ENCODE peak calls at places on chromosome 15, in nine cellular contexts. H, I, E, S, D, Y, Z, W and L are unnamed samples.

GRCh38 chr15:67101981-67102929 is 36.9 kb downstream of the SMAD3 start:
- DNase-seq in I (no peak), E (no peak), H (no peak), Z (no peak), S (no peak), W (no peak), Y (peak), D (no peak), L (no peak)

GRCh38 chr15:75760689-75761435 is 48.2 kb upstream of the CSPG4 start:
- DNase-seq in Y (no peak), H (no peak), D (no peak), W (no peak), I (no peak), E (no peak), Z (no peak), S (no peak), L (no peak)

GRCh38 chr15:95132774-95133173 is 901.4 kb downstream of the MCTP2 start:
- DNase-seq in E (no peak), D (peak), I (no peak), Z (no peak), H (no peak), S (no peak), W (no peak), Y (peak), L (no peak)

GRCh38 chr15:40439461-40440299 is 1.1 kb upstream of the BAHD1 start:
- DNase-seq in Z (no peak), I (no peak), S (peak), D (peak), W (peak), Y (peak), H (no peak), E (no peak), L (no peak)

GRCh38 chr15:100533934-100534333 is 5.2 kb upstream of the CERS3 start:
- DNase-seq in D (no peak), Y (no peak), I (no peak), H (no peak), Z (no peak), S (no peak), W (no peak), E (no peak), L (no peak)

GRCh38 chr15:33098082-33099058 is 96.1 kb downstream of the FMN1 start:
- DNase-seq in Y (peak), D (peak), W (no peak), E (no peak), I (no peak), Z (no peak), S (no peak), H (no peak), L (no peak)

GRCh38 chr15:32970847-32971246 is 223.7 kb downstream of the FMN1 start:
- DNase-seq in Z (no peak), E (no peak), H (no peak), Y (no peak), W (no peak), D (no peak), I (no peak), S (no peak), L (no peak)

GRCh38 chr15:23869391-23869790 is 182.3 kb upstream of the NDN start:
- DNase-seq in W (peak), E (no peak), Z (no peak), D (no peak), I (no peak), H (no peak), Y (no peak), S (peak), L (no peak)

GRCh38 chr15:99845009-99845408 is 111.8 kb upstream of the LYSMD4 start:
- DNase-seq in Z (no peak), W (no peak), H (no peak), Y (peak), D (peak), E (no peak), I (no peak), S (no peak), L (no peak)

GRCh38 chr15:70291295-70291694 is 193.6 kb upstream of the TLE3 start:
- DNase-seq in H (no peak), Y (no peak), D (no peak), S (no peak), I (no peak), Z (no peak), E (no peak), W (no peak), L (no peak)

GRCh38 chr15:70290708-70291107 is 193.0 kb upstream of the TLE3 start:
- DNase-seq in E (no peak), Y (no peak), Z (no peak), W (no peak), D (no peak), H (no peak), I (no peak), S (no peak), L (no peak)

GRCh38 chr15:70292511-70292760 is 194.7 kb upstream of the TLE3 start:
- DNase-seq in Z (no peak), I (no peak), W (no peak), D (no peak), E (no peak), H (no peak), Y (no peak), S (no peak), L (no peak)

GRCh38 chr15:70293138-70293537 is 195.4 kb upstream of the TLE3 start:
- DNase-seq in E (no peak), Z (no peak), Y (no peak), D (no peak), I (no peak), S (no peak), W (no peak), H (no peak), L (no peak)

DNA sequence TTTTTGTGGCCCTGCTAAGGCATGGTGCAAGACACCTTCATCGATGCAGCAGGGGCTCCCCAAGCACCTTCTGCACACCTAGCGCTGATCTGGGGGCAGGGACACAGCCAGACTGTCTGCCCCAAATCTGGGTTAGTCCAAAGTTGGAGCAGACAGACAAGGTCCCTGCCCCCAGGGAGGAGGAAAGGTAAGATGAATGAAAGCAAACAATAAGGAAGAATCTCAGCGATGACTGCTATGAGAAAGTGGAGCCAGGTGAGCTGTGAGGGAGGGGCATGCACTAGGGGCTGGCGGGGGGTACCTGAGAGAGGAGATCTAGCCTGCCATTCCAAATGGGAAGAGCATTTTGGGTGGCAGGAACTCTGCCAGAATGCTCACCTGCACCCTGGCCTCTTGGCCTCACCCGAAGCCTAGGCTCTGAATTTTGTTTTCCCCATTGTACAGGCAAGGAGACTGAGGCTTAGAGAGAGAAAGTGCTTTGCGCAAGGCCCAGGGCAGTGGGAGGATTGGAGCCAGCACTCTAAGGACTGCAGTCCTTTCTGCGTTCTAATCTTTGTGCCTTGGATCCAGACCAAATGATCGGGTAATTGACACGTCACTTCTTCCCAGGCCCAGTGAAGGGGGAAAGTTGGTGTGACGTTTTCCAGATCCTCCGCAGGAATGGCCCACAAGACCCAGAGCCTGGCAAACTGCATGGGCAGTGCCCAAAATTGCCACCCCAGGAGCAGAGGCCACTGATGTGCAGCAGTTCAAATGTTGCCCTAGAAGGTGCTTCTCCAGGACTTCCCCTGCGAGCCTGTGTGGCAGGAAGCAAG is 194.2 kb upstream of the TLE3 start:
- DNase-seq in Z (no peak), I (no peak), D (peak), S (no peak), E (no peak), H (no peak), Y (no peak), W (no peak), L (no peak)
- TF ChIP-seq CTCF in Z (no peak), I (no peak), D (no peak), S (no peak), E (no peak), H (no peak), Y (no peak), W (no peak), L (no peak)

GRCh38 chr15:55562601-55563000 is 25.5 kb downstream of the PYGO1 start:
- DNase-seq in Z (no peak), I (no peak), Y (no peak), D (no peak), S (no peak), E (no peak), W (no peak), H (no peak), L (no peak)

GRCh38 chr15:55564347-55565145 is 23.6 kb downstream of the PYGO1 start:
- DNase-seq in E (no peak), H (no peak), S (peak), D (no peak), Z (no peak), Y (no peak), I (no peak), W (no peak), L (no peak)
- TF ChIP-seq CTCF in E (no peak), H (no peak), S (peak), D (peak), Z (no peak), Y (peak), I (no peak), W (no peak), L (no peak)

GRCh38 chr15:51227967-51228783 is 110.2 kb downstream of the CYP19A1 start:
- DNase-seq in Y (peak), H (peak), E (peak), I (no peak), Z (peak), D (peak), W (peak), S (no peak), L (no peak)

GRCh38 chr15:51234181-51234927 is 104.0 kb downstream of the CYP19A1 start:
- DNase-seq in E (no peak), I (no peak), H (no peak), Z (no peak), W (no peak), S (peak), Y (peak), D (no peak), L (no peak)

GRCh38 chr15:51232581-51232980 is 105.8 kb downstream of the CYP19A1 start:
- DNase-seq in I (no peak), S (no peak), W (no peak), Y (peak), E (no peak), H (no peak), D (no peak), Z (no peak), L (no peak)

GRCh38 chr15:51226813-51227212 is 111.6 kb downstream of the CYP19A1 start:
- DNase-seq in S (no peak), I (no peak), Z (no peak), D (no peak), E (no peak), W (no peak), Y (no peak), H (no peak), L (no peak)

DNA sequence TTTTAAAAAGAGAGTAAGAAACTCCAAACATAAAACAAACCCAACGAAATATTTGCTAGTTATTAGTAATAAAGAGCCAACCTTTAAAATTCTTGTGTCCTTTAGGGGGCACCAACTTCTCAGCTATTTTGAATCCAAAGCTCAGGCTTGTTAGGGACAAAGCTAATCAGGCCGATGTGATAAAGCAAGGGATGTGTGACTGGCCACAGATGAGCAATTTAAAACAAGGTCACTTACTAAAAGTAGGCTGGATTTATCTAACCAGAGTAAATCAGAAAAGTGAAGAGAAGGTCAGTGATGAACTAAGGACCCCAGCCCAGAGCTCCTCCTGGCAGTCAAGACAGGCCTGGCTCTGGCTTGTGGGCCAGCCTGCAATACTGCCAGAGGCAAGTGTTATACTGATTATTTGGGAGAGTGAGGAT is 108.5 kb downstream of the CYP19A1 start:
- DNase-seq in Z (peak), I (no peak), H (no peak), Y (peak), E (no peak), D (peak), W (peak), S (peak), L (no peak)
- TF ChIP-seq CTCF in Z (peak), I (peak), H (no peak), Y (peak), E (no peak), D (peak), W (peak), S (peak), L (peak)

GRCh38 chr15:49046113-49046883 is at the start of gene SECISBP2L:
- DNase-seq in I (peak), E (peak), Z (peak), H (peak), W (peak), S (peak), Y (peak), D (peak), L (peak)
- TF ChIP-seq CTCF in I (no peak), E (no peak), Z (peak), H (peak), W (peak), S (peak), Y (peak), D (peak), L (no peak)

GRCh38 chr15:52163321-52164190 is 27.6 kb downstream of the GNB5 start:
- DNase-seq in H (no peak), S (peak), D (no peak), Y (no peak), I (no peak), W (no peak), Z (no peak), E (no peak), L (no peak)
- TF ChIP-seq CTCF in H (no peak), S (peak), D (peak), Y (peak), I (peak), W (no peak), Z (peak), E (no peak), L (peak)

DNA sequence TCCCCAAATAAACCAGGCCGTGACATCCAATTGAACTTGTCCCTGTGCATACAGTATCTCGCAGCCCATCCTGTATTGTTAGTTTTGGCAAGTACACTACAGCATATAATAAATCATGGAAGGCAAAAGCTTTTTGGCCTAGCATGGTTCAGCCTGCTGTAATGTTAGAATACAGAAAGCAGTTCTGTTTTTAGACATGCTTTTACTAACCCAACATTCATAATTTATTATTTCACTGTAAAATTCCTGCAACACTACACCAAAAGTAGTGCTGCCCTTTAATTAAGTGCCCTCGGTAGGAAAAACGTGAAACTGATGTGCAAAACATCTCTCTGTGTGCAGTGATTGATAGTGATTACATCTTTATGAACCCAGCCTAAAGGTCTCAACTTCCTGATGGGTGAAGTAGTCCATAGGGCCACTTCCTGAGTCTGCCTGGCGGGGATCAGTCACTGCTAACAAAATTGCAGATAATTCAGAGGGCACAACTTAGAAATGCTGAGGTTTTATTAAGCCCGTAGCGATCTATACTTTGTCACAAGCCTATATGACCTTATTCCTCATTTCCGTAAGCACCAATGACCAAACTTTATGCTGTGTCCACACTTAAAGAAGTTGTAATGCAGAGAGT is 227.8 kb downstream of the CDIN1 start:
- DNase-seq in Y (no peak), W (no peak), E (no peak), Z (no peak), I (no peak), S (no peak), D (no peak), H (no peak), L (no peak)
- TF ChIP-seq CTCF in Y (no peak), W (no peak), E (no peak), Z (no peak), I (no peak), S (no peak), D (no peak), H (no peak), L (no peak)

GRCh38 chr15:70096215-70096974 is 1.3 kb downstream of the TLE3 start:
- DNase-seq in W (peak), S (no peak), H (peak), Z (peak), E (no peak), I (peak), Y (peak), D (peak), L (no peak)
- TF ChIP-seq CTCF in W (no peak), S (no peak), H (no peak), Z (no peak), E (no peak), I (no peak), Y (peak), D (no peak), L (peak)